ENCODE peak calls at places on chromosome 3, in nine cellular contexts. F is cardiac muscle cell; Q is CD8-positive, alpha-beta T cell; C is hepatocyte; P is AG10803; L is adrenal gland; Y is BE2C; A is pancreas; D is fibroblast of pulmonary artery. S is an unnamed sample.

GRCh38 chr3:188152660-188153497 is 1.1 kb upstream of the LPP start:
- DNase-seq in F (peak), Q (peak), C (peak), P (peak), L (peak), Y (peak), A (peak), D (peak), S (peak)

GRCh38 chr3:135503429-135504083 is 462.0 kb upstream of the PPP2R3A start:
- DNase-seq in F (peak), Q (no peak), C (peak), P (peak), L (peak), Y (peak), A (peak), D (peak), S (peak)

GRCh38 chr3:124075758-124076157 is 83.8 kb upstream of the ROPN1 start:
- DNase-seq in F (no peak), Q (no peak), C (no peak), P (peak), L (peak), Y (peak), A (no peak), D (no peak), S (no peak)

GRCh38 chr3:186929186-186929585 is 1.1 kb upstream of the ST6GAL1 start:
- DNase-seq in F (no peak), Q (no peak), C (no peak), P (no peak), L (no peak), Y (no peak), A (no peak), D (no peak), S (no peak)

GRCh38 chr3:42803800-42804112 is 534 bp downstream of the HIGD1A start:
- DNase-seq in F (peak), Q (no peak), C (peak), P (no peak), L (peak), Y (peak), A (peak), D (peak), S (peak)

GRCh38 chr3:127211118-127212060 is 18.5 kb downstream of the PRR23E start:
- DNase-seq in F (no peak), Q (peak), C (no peak), P (no peak), L (no peak), Y (no peak), A (no peak), D (no peak), S (no peak)

GRCh38 chr3:60954049-60954448 is 297.2 kb downstream of the FHIT start:
- DNase-seq in F (no peak), Q (no peak), C (no peak), P (peak), L (no peak), Y (no peak), A (no peak), D (no peak), S (no peak)

GRCh38 chr3:27623085-27623753 is 98.9 kb downstream of the EOMES start:
- DNase-seq in F (peak), Q (no peak), C (peak), P (no peak), L (no peak), Y (no peak), A (no peak), D (peak), S (peak)

GRCh38 chr3:15042936-15043335 is 22.2 kb downstream of the MRPS25 start:
- DNase-seq in F (peak), Q (no peak), C (no peak), P (peak), L (no peak), Y (no peak), A (no peak), D (peak), S (peak)

GRCh38 chr3:105162448-105162847 is 204.3 kb upstream of the ALCAM start:
- DNase-seq in F (no peak), Q (no peak), C (no peak), P (no peak), L (no peak), Y (no peak), A (no peak), D (no peak), S (no peak)

GRCh38 chr3:10344147-10344943 is 23.4 kb upstream of the SEC13 start:
- DNase-seq in F (peak), Q (peak), C (peak), P (peak), L (peak), Y (peak), A (no peak), D (peak), S (no peak)

GRCh38 chr3:189304465-189305341 is 132.9 kb downstream of the TPRG1 start:
- DNase-seq in F (peak), Q (no peak), C (peak), P (peak), L (no peak), Y (no peak), A (peak), D (no peak), S (no peak)

GRCh38 chr3:56787784-56788256 is 13.9 kb downstream of the ARHGEF3 start:
- DNase-seq in F (no peak), Q (peak), C (no peak), P (no peak), L (no peak), Y (no peak), A (no peak), D (no peak), S (no peak)

GRCh38 chr3:143535994-143536784 is 312.1 kb downstream of the SLC9A9 start:
- DNase-seq in F (peak), Q (no peak), C (no peak), P (no peak), L (no peak), Y (no peak), A (no peak), D (no peak), S (no peak)

GRCh38 chr3:132256984-132257383 is 60.2 kb upstream of the ACP3 start:
- DNase-seq in F (peak), Q (no peak), C (peak), P (peak), L (peak), Y (peak), A (peak), D (peak), S (peak)

GRCh38 chr3:183427206-183428139 is 946 bp downstream of the MCF2L2 start:
- DNase-seq in F (no peak), Q (no peak), C (no peak), P (no peak), L (no peak), Y (peak), A (no peak), D (no peak), S (no peak)

GRCh38 chr3:111676177-111677021 is 81.3 kb upstream of the ZBED2 start:
- DNase-seq in F (peak), Q (no peak), C (peak), P (peak), L (no peak), Y (no peak), A (no peak), D (peak), S (peak)
- H3K4me3 ChIP-seq in F (no peak), Q (peak), C (no peak), P (no peak), L (no peak), Y (no peak), A (no peak), D (no peak), S (no peak)

GRCh38 chr3:197225579-197225978 is 72.8 kb downstream of the DLG1 start:
- DNase-seq in F (no peak), Q (no peak), C (no peak), P (no peak), L (no peak), Y (no peak), A (no peak), D (no peak), S (no peak)

GRCh38 chr3:197227780-197228574 is 70.4 kb downstream of the DLG1 start:
- DNase-seq in F (no peak), Q (no peak), C (no peak), P (no peak), L (no peak), Y (no peak), A (no peak), D (no peak), S (no peak)

GRCh38 chr3:197222816-197223419 is 75.5 kb downstream of the DLG1 start:
- DNase-seq in F (no peak), Q (no peak), C (no peak), P (no peak), L (no peak), Y (no peak), A (no peak), D (peak), S (no peak)

GRCh38 chr3:197226179-197226578 is 72.2 kb downstream of the DLG1 start:
- DNase-seq in F (no peak), Q (no peak), C (no peak), P (no peak), L (no peak), Y (peak), A (no peak), D (no peak), S (no peak)

DNA sequence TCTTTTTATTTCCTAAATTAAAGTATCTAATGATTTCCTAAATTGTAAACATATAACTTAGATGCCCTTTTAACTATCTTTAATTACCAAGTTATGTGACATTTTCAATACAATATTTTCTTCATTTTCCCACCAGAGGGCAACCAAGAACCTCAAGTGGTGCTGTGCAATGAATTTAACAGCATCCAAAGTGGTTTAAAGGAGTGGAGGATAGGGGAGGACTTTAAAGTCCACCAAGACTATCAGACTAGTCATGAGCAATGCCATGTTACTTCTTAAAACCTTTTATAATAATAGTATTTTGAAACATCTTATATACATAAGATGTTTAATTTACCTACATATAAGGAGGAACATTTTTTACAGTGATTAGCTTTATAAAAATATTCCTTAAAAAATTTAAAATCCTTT is 74.4 kb downstream of the DLG1 start:
- DNase-seq in F (peak), Q (no peak), C (peak), P (peak), L (no peak), Y (no peak), A (no peak), D (peak), S (no peak)
- TF ChIP-seq CTCF in F (peak), Q (peak), C (peak), P (peak), L (peak), Y (peak), A (peak), D (peak), S (peak)

DNA sequence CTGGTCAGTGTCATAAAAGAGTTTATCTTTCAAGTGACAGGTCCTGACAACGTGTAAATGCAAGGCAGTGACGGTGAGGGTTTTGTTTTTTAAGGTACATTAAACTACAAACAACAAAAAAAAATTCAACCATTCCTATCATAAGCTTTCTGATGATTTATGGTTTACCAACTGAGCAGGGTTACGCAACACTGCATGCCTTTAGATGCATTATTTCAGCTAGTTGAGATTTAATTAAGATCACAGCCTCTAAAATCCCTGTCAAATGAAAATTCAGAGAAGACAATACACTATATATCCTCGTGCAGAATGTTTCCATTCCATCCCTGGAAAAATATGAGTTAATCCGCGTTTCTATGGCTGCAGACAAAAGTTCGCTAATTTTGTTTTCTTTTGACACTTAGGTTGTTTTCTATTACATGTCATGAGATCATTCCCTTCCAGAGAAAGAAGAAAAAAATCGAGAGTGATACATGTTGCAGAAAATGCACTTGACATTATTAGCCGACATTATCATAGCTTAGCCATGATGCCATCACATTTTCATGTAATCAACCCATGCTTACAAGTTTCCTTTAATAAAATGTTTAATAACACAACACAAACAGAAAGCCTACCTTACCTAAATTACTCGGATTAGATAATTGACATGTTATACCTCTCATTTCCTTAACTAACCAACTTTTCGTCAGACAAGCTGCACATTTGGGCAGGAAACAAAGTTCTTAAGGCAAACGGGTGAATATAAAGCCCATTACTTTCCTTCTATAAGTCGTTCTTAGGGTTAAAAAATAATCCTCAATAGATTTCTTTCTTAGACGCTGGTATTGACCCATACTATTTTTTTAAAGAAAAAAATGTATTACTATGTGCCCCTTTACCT is 521.2 kb downstream of the FOXP1 start:
- DNase-seq in F (peak), Q (no peak), C (no peak), P (no peak), L (no peak), Y (no peak), A (no peak), D (peak), S (no peak)
- H3K4me3 ChIP-seq in F (peak), Q (peak), C (peak), P (peak), L (no peak), Y (no peak), A (no peak), D (peak), S (peak)

GRCh38 chr3:126104742-126105605 is 21.1 kb upstream of the SLC41A3 start:
- DNase-seq in F (no peak), Q (no peak), C (peak), P (no peak), L (no peak), Y (no peak), A (no peak), D (no peak), S (no peak)

GRCh38 chr3:126102011-126102410 is 18.1 kb upstream of the SLC41A3 start:
- DNase-seq in F (no peak), Q (no peak), C (no peak), P (no peak), L (no peak), Y (no peak), A (no peak), D (no peak), S (no peak)

GRCh38 chr3:126104028-126104635 is 20.2 kb upstream of the SLC41A3 start:
- DNase-seq in F (no peak), Q (no peak), C (peak), P (no peak), L (no peak), Y (no peak), A (no peak), D (no peak), S (no peak)

GRCh38 chr3:126102530-126102951 is 18.6 kb upstream of the SLC41A3 start:
- DNase-seq in F (peak), Q (no peak), C (peak), P (peak), L (peak), Y (no peak), A (no peak), D (no peak), S (no peak)

DNA sequence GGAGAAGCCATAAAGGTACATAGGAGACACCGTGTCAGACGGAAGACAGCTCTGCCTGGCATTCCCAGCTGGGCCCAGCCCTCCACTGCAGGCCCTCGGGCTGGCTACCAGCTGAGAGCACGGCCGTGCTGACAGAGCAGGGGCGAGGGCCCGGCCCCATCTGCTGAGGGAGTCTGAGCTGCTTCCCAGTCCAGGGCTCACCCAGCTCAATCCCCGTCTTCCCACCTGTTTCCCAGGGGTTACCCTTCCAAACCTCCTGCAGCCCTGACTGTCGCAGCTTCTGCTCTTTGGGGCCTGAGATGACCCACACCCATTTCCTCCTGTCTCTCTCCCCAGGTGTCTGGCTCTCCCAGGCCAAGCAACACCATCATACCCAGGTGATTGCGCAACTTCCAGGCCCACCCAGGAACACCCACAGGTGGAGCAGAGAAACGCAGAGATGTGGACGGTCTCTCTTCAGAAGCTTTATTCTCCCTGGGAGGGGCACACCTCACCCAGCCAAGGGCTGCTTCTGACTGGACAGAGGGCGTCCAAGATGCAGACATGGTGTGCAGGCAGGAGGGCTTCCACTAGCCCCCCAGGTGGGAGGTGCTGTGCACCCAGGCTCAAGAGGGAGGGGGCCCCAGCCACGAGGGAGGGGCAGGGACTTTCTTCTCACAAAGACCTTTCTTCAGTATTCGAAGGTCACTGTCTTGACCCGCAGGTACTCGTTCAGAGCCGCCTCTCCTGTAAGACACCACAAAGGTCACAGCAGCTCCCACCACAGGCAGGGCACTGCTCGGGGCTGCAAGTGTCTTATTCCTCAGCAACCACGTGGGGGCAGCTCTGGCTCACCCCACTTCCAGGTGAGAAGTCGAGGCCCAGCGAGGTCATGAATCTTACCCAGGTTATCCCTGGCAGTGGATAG is 19.4 kb upstream of the SLC41A3 start:
- DNase-seq in F (no peak), Q (no peak), C (peak), P (no peak), L (no peak), Y (peak), A (no peak), D (no peak), S (no peak)
- TF ChIP-seq CTCF in F (no peak), Q (no peak), C (no peak), P (no peak), L (no peak), Y (peak), A (no peak), D (no peak), S (peak)

S was measured in brain microvascular endothelial cell.